ENCODE peak calls at places on chromosomes 6 and 20, in eight cellular contexts. One of them, this sample, is unnamed. For H3K36me3, the result is how much of the 10 kb centered on the place peaks cover.

GRCh38 chr6:16785496-16785895 is 24.2 kb upstream of the ATXN1 start:
- DNase-seq in heart right ventricle: no peak
- DNase-seq in heart left ventricle: no peak
- DNase-seq in left lung: no peak
- DNase-seq in cardiac muscle cell: no peak
- DNase-seq in breast epithelium: no peak
- DNase-seq in right atrium auricular region: no peak
- DNase-seq in pancreas: no peak
- DNase-seq in this sample: no peak

GRCh38 chr6:53679446-53679933 is 13.9 kb upstream of the KLHL31 start:
- DNase-seq in heart right ventricle: no peak
- DNase-seq in heart left ventricle: no peak
- DNase-seq in left lung: no peak
- DNase-seq in cardiac muscle cell: peak
- DNase-seq in breast epithelium: no peak
- DNase-seq in right atrium auricular region: no peak
- DNase-seq in pancreas: no peak
- DNase-seq in this sample: no peak

GRCh38 chr20:4227085-4227821 is 211.9 kb upstream of the RNF24 start:
- DNase-seq in heart right ventricle: no peak
- DNase-seq in heart left ventricle: peak
- DNase-seq in left lung: no peak
- DNase-seq in cardiac muscle cell: no peak
- DNase-seq in breast epithelium: no peak
- DNase-seq in right atrium auricular region: no peak
- DNase-seq in pancreas: no peak
- DNase-seq in this sample: no peak

GRCh38 chr20:779771-780170 is 11.5 kb upstream of the SLC52A3 start:
- DNase-seq in heart right ventricle: no peak
- DNase-seq in heart left ventricle: no peak
- DNase-seq in left lung: no peak
- DNase-seq in cardiac muscle cell: peak
- DNase-seq in breast epithelium: no peak
- DNase-seq in right atrium auricular region: no peak
- DNase-seq in pancreas: no peak
- DNase-seq in this sample: no peak

GRCh38 chr20:36542019-36542488 is 735 bp downstream of the MYL9 start:
- DNase-seq in heart right ventricle: peak
- DNase-seq in heart left ventricle: peak
- DNase-seq in left lung: no peak
- DNase-seq in cardiac muscle cell: peak
- DNase-seq in breast epithelium: no peak
- DNase-seq in right atrium auricular region: no peak
- DNase-seq in pancreas: no peak
- DNase-seq in this sample: peak

GRCh38 chr6:135871296-135871695 is 19.8 kb downstream of the PDE7B start:
- DNase-seq in heart right ventricle: no peak
- DNase-seq in heart left ventricle: no peak
- DNase-seq in left lung: no peak
- DNase-seq in cardiac muscle cell: no peak
- DNase-seq in breast epithelium: no peak
- DNase-seq in right atrium auricular region: no peak
- DNase-seq in pancreas: no peak
- DNase-seq in this sample: no peak

GRCh38 chr6:82862543-82862942 is 203.1 kb downstream of the UBE3D start:
- DNase-seq in heart right ventricle: no peak
- DNase-seq in heart left ventricle: no peak
- DNase-seq in left lung: no peak
- DNase-seq in cardiac muscle cell: no peak
- DNase-seq in breast epithelium: no peak
- DNase-seq in right atrium auricular region: no peak
- DNase-seq in pancreas: no peak
- DNase-seq in this sample: no peak

GRCh38 chr20:53162251-53162835 is 190.2 kb downstream of the TSHZ2 start:
- DNase-seq in heart right ventricle: no peak
- DNase-seq in heart left ventricle: peak
- DNase-seq in left lung: no peak
- DNase-seq in cardiac muscle cell: peak
- DNase-seq in breast epithelium: peak
- DNase-seq in right atrium auricular region: peak
- DNase-seq in pancreas: peak
- DNase-seq in this sample: peak

GRCh38 chr20:45892049-45892816 is 1.1 kb downstream of the CTSA start:
- DNase-seq in heart right ventricle: no peak
- DNase-seq in heart left ventricle: no peak
- DNase-seq in left lung: peak
- DNase-seq in cardiac muscle cell: no peak
- DNase-seq in breast epithelium: no peak
- DNase-seq in right atrium auricular region: no peak
- DNase-seq in pancreas: peak
- DNase-seq in this sample: no peak

GRCh38 chr6:24874776-24875175 is 61.0 kb downstream of the RIPOR2 start:
- DNase-seq in heart right ventricle: no peak
- DNase-seq in heart left ventricle: no peak
- DNase-seq in left lung: no peak
- DNase-seq in cardiac muscle cell: no peak
- DNase-seq in breast epithelium: no peak
- DNase-seq in right atrium auricular region: no peak
- DNase-seq in pancreas: no peak
- DNase-seq in this sample: no peak

GRCh38 chr6:88815491-88815890 is 147.9 kb downstream of the RNGTT start:
- DNase-seq in heart right ventricle: no peak
- DNase-seq in heart left ventricle: no peak
- DNase-seq in left lung: no peak
- DNase-seq in cardiac muscle cell: no peak
- DNase-seq in breast epithelium: no peak
- DNase-seq in right atrium auricular region: no peak
- DNase-seq in pancreas: no peak
- DNase-seq in this sample: no peak

GRCh38 chr6:30100585-30101422 is 12.1 kb downstream of the TRIM31 start:
- DNase-seq in heart right ventricle: peak
- DNase-seq in heart left ventricle: peak
- DNase-seq in left lung: peak
- DNase-seq in cardiac muscle cell: peak
- DNase-seq in breast epithelium: peak
- DNase-seq in right atrium auricular region: no peak
- DNase-seq in pancreas: peak
- DNase-seq in this sample: peak

GRCh38 chr6:130381459-130382380 is 15.9 kb downstream of the TMEM200A start:
- DNase-seq in heart right ventricle: no peak
- DNase-seq in heart left ventricle: no peak
- DNase-seq in left lung: no peak
- DNase-seq in cardiac muscle cell: no peak
- DNase-seq in breast epithelium: no peak
- DNase-seq in right atrium auricular region: no peak
- DNase-seq in pancreas: no peak
- DNase-seq in this sample: no peak

GRCh38 chr20:48275737-48276342 is 490.6 kb upstream of the SULF2 start:
- DNase-seq in heart right ventricle: no peak
- DNase-seq in heart left ventricle: no peak
- DNase-seq in left lung: no peak
- DNase-seq in cardiac muscle cell: peak
- DNase-seq in breast epithelium: no peak
- DNase-seq in right atrium auricular region: no peak
- DNase-seq in pancreas: no peak
- DNase-seq in this sample: no peak
- H3K4me3 ChIP-seq in heart right ventricle: no peak
- H3K4me3 ChIP-seq in heart left ventricle: no peak
- H3K4me3 ChIP-seq in left lung: no peak
- H3K4me3 ChIP-seq in cardiac muscle cell: no peak
- H3K4me3 ChIP-seq in breast epithelium: no peak
- H3K4me3 ChIP-seq in right atrium auricular region: no peak
- H3K4me3 ChIP-seq in pancreas: no peak
- H3K4me3 ChIP-seq in this sample: no peak

DNA sequence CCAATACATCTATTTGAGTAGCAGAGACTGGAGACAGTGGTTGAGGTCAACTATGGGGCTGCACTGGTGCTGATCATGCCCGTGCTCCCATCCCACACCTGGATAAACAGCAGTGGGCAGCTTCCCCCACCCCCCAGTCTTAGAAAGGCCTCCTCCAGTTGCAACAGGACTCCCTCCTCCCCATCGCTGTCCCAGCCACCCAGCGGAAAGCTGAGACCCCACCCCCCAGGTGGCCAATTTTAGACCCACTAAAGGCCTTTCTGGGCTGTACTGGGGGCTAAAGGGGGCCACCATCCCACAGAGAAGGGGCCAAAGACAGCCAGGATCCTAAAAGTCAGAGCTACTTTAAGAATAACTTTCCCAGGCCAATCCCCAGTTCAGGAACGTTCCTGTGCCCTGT is 1.2 kb upstream of the SSTR4 start:
- DNase-seq in heart right ventricle: no peak
- DNase-seq in heart left ventricle: no peak
- DNase-seq in left lung: no peak
- DNase-seq in cardiac muscle cell: no peak
- DNase-seq in breast epithelium: no peak
- DNase-seq in right atrium auricular region: no peak
- DNase-seq in pancreas: no peak
- DNase-seq in this sample: no peak
- H3K36me3 ChIP-seq in heart right ventricle: under half
- H3K36me3 ChIP-seq in heart left ventricle: under half
- H3K36me3 ChIP-seq in left lung: under half
- H3K36me3 ChIP-seq in cardiac muscle cell: under half
- H3K36me3 ChIP-seq in breast epithelium: under half
- H3K36me3 ChIP-seq in right atrium auricular region: under half
- H3K36me3 ChIP-seq in pancreas: under half
- H3K36me3 ChIP-seq in this sample: under half

DNA sequence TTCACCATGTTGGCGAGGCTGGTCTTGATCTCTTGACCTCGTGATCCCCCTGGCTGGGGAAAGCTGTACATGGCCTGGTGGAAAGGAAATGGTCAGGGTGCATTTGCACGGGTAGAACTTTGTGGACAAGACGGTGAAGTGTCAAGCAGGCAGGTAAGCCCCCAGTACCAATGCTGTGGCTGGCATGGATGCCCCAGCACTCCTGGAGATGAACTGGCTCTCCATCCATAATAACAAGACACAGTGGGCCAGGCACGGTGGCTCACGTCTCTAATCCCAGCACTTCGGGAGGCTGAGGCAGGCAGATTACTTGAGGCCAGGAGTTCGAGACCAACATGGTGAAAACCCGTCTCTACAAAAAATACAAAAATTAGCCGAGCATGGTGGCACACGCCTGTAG is 37.3 kb upstream of the TMEM181 start:
- DNase-seq in heart right ventricle: no peak
- DNase-seq in heart left ventricle: no peak
- DNase-seq in left lung: no peak
- DNase-seq in cardiac muscle cell: no peak
- DNase-seq in breast epithelium: no peak
- DNase-seq in right atrium auricular region: no peak
- DNase-seq in pancreas: no peak
- DNase-seq in this sample: no peak
- H3K27ac ChIP-seq in heart right ventricle: no peak
- H3K27ac ChIP-seq in heart left ventricle: no peak
- H3K27ac ChIP-seq in left lung: no peak
- H3K27ac ChIP-seq in cardiac muscle cell: no peak
- H3K27ac ChIP-seq in breast epithelium: no peak
- H3K27ac ChIP-seq in right atrium auricular region: no peak
- H3K27ac ChIP-seq in pancreas: no peak
- H3K27ac ChIP-seq in this sample: no peak

GRCh38 chr20:51888186-51888790 is 86.0 kb upstream of the SALL4 start:
- DNase-seq in heart right ventricle: no peak
- DNase-seq in heart left ventricle: no peak
- DNase-seq in left lung: no peak
- DNase-seq in cardiac muscle cell: no peak
- DNase-seq in breast epithelium: no peak
- DNase-seq in right atrium auricular region: no peak
- DNase-seq in pancreas: no peak
- DNase-seq in this sample: no peak

GRCh38 chr20:51886891-51887608 is 84.7 kb upstream of the SALL4 start:
- DNase-seq in heart right ventricle: no peak
- DNase-seq in heart left ventricle: no peak
- DNase-seq in left lung: no peak
- DNase-seq in cardiac muscle cell: no peak
- DNase-seq in breast epithelium: no peak
- DNase-seq in right atrium auricular region: no peak
- DNase-seq in pancreas: no peak
- DNase-seq in this sample: no peak

GRCh38 chr20:51890003-51890402 is 87.7 kb upstream of the SALL4 start:
- DNase-seq in heart right ventricle: no peak
- DNase-seq in heart left ventricle: no peak
- DNase-seq in left lung: no peak
- DNase-seq in cardiac muscle cell: no peak
- DNase-seq in breast epithelium: no peak
- DNase-seq in right atrium auricular region: no peak
- DNase-seq in pancreas: no peak
- DNase-seq in this sample: no peak

GRCh38 chr20:51886341-51886740 is 84.0 kb upstream of the SALL4 start:
- DNase-seq in heart right ventricle: no peak
- DNase-seq in heart left ventricle: no peak
- DNase-seq in left lung: no peak
- DNase-seq in cardiac muscle cell: no peak
- DNase-seq in breast epithelium: no peak
- DNase-seq in right atrium auricular region: no peak
- DNase-seq in pancreas: no peak
- DNase-seq in this sample: no peak

GRCh38 chr20:51889466-51889865 is 87.1 kb upstream of the SALL4 start:
- DNase-seq in heart right ventricle: no peak
- DNase-seq in heart left ventricle: no peak
- DNase-seq in left lung: no peak
- DNase-seq in cardiac muscle cell: no peak
- DNase-seq in breast epithelium: no peak
- DNase-seq in right atrium auricular region: no peak
- DNase-seq in pancreas: no peak
- DNase-seq in this sample: no peak
- H3K4me3 ChIP-seq in heart right ventricle: no peak
- H3K4me3 ChIP-seq in heart left ventricle: no peak
- H3K4me3 ChIP-seq in left lung: no peak
- H3K4me3 ChIP-seq in cardiac muscle cell: no peak
- H3K4me3 ChIP-seq in breast epithelium: no peak
- H3K4me3 ChIP-seq in right atrium auricular region: no peak
- H3K4me3 ChIP-seq in pancreas: no peak
- H3K4me3 ChIP-seq in this sample: no peak

DNA sequence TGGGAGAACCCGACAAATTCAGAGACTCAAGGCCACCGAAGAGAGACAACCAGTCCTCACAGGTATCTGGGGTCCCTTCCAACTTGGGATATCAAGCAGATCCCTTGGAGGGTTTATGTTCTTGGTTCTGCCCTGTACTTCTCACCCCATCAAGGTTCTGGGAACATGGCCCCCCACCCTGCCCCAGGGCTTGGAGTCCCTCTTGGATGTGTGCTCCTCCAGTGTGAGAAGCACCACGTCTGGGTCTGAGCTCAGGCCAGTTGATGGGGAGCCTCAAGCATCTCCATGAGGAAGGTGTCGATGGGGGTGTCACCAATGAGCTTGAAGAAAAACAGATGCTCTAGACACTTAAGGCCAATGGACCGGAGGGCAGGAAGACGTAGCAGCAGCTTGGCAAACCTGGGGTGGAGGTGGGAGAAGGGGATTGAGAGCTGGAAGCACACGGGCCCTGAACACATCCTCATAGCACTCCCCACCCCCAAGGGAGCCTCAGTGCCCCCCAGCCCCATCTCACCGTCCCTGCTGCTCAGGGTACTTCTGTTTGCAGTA is 2.2 kb upstream of the COL11A2 start:
- DNase-seq in heart right ventricle: no peak
- DNase-seq in heart left ventricle: no peak
- DNase-seq in left lung: no peak
- DNase-seq in cardiac muscle cell: peak
- DNase-seq in breast epithelium: no peak
- DNase-seq in right atrium auricular region: no peak
- DNase-seq in pancreas: no peak
- DNase-seq in this sample: peak
- H3K36me3 ChIP-seq in heart right ventricle: under half
- H3K36me3 ChIP-seq in heart left ventricle: under half
- H3K36me3 ChIP-seq in left lung: under half
- H3K36me3 ChIP-seq in cardiac muscle cell: under half
- H3K36me3 ChIP-seq in breast epithelium: under half
- H3K36me3 ChIP-seq in right atrium auricular region: under half
- H3K36me3 ChIP-seq in pancreas: under half
- H3K36me3 ChIP-seq in this sample: under half